ENCODE peak calls at places on chromosomes 6 and 20, in six cellular contexts. G is osteoblast, V is GM10248, U is AG09309, F is stomach, I is RWPE2. N is an unnamed sample.

GRCh38 chr6:82750570-82750969 is 315.1 kb downstream of the UBE3D start:
- DNase-seq in F (no peak), I (no peak), U (peak; percentile 52), G (peak; percentile 80), V (no peak), N (peak; percentile 81)

GRCh38 chr6:81169166-81169565 is 583.3 kb downstream of the TENT5A start:
- DNase-seq in V (no peak), U (no peak), I (no peak), G (no peak), F (no peak), N (no peak)

GRCh38 chr20:21739682-21740081 is 34.2 kb downstream of the PAX1 start:
- DNase-seq in F (no peak), V (no peak), U (no peak), G (no peak), I (no peak), N (no peak)

GRCh38 chr20:44532981-44533331 is 11.1 kb upstream of the SERINC3 start:
- DNase-seq in V (no peak), U (no peak), F (no peak), G (peak; percentile 58), I (no peak), N (no peak)

GRCh38 chr6:36722365-36722764 is 24.7 kb downstream of the RAB44 start:
- DNase-seq in I (no peak), V (no peak), G (peak; percentile 45), F (no peak), U (no peak), N (no peak)

GRCh38 chr6:50959081-50959641 is 140.5 kb downstream of the TFAP2B start:
- DNase-seq in I (no peak), U (no peak), G (no peak), V (no peak), F (no peak), N (no peak)

GRCh38 chr20:1446536-1446935 is 20.1 kb downstream of the NSFL1C start:
- DNase-seq in F (no peak), I (no peak), U (no peak), V (no peak), G (no peak), N (no peak)

GRCh38 chr20:34301587-34302311 is 1.4 kb downstream of the AHCY start:
- DNase-seq in G (no peak), U (no peak), F (no peak), V (no peak), I (no peak), N (no peak)

GRCh38 chr6:26033942-26034354 is 53.3 kb upstream of the HFE start:
- DNase-seq in U (no peak), F (no peak), V (no peak), I (no peak), G (no peak), N (no peak)

GRCh38 chr6:47595785-47596184 is 102.6 kb upstream of the ADGRF4 start:
- DNase-seq in F (no peak), G (no peak), U (no peak), V (no peak), I (no peak), N (no peak)

GRCh38 chr20:63224272-63225081 is 8.5 kb upstream of the YTHDF1 start:
- DNase-seq in V (no peak), G (peak; percentile 91), U (no peak), I (no peak), F (peak; percentile 74), N (no peak)

GRCh38 chr6:1387632-1388031 is 1.7 kb upstream of the FOXF2 start:
- DNase-seq in U (no peak), G (peak; percentile 77), I (no peak), V (no peak), F (no peak), N (no peak)

GRCh38 chr6:167130712-167131684 is 8.1 kb downstream of the CCR6 start:
- DNase-seq in F (no peak), V (peak; percentile 69), U (no peak), G (no peak), I (no peak), N (no peak)

GRCh38 chr20:50838322-50838625 is 43.4 kb downstream of the BCAS4 start:
- DNase-seq in F (no peak), G (no peak), I (peak; percentile 54), U (no peak), V (no peak), N (no peak)

GRCh38 chr6:139376604-139377218 is 2.3 kb upstream of the CITED2 start:
- DNase-seq in F (peak; percentile 82), U (no peak), V (no peak), I (no peak), G (no peak), N (no peak)

GRCh38 chr6:71294121-71294523 is 5.5 kb downstream of the OGFRL1 start:
- DNase-seq in G (peak; percentile 92), F (no peak), U (peak; percentile 94), I (no peak), V (no peak), N (peak; percentile 82)

GRCh38 chr6:57048577-57048976 is 2.1 kb downstream of the KIAA1586 start:
- DNase-seq in G (no peak), U (no peak), I (no peak), F (no peak), V (no peak), N (no peak)

GRCh38 chr6:116840091-116840490 is 11.2 kb upstream of the GPRC6A start:
- DNase-seq in F (no peak), G (no peak), U (no peak), V (no peak), I (no peak), N (no peak)

GRCh38 chr20:59583428-59584277 is 20.7 kb upstream of the PHACTR3 start:
- DNase-seq in V (no peak), U (no peak), I (peak; percentile 75), F (peak; percentile 29), G (peak; percentile 75), N (no peak)

GRCh38 chr6:43455034-43455747 is at the start of gene DLK2:
- DNase-seq in U (no peak), G (peak; percentile 87), V (peak; percentile 67), I (no peak), F (no peak), N (no peak)

GRCh38 chr6:131270534-131270933 is 135.3 kb downstream of the AKAP7 start:
- DNase-seq in G (no peak), I (no peak), F (no peak), V (no peak), U (no peak), N (no peak)

GRCh38 chr6:113732384-113732966 is 124.7 kb upstream of the MARCKS start:
- DNase-seq in F (no peak), U (no peak), G (peak; percentile 22), I (no peak), V (no peak), N (no peak)

GRCh38 chr20:45282700-45283528 is 23.7 kb upstream of the RBPJL start:
- DNase-seq in F (no peak), U (no peak), I (no peak), V (no peak), G (no peak), N (no peak)

GRCh38 chr20:49867453-49868215 is 47.7 kb downstream of the SPATA2 start:
- DNase-seq in G (no peak), U (no peak), V (no peak), I (no peak), F (no peak), N (no peak)

GRCh38 chr6:154156135-154156948 is 117.3 kb downstream of the OPRM1 start:
- DNase-seq in F (peak; percentile 68), G (peak; percentile 74), U (no peak), I (no peak), V (peak; percentile 37), N (no peak)

GRCh38 chr20:63963348-63963741 is 6.4 kb downstream of the ZNF512B start:
- DNase-seq in U (no peak), V (no peak), G (peak; percentile 57), F (no peak), I (peak; percentile 89), N (no peak)

GRCh38 chr20:14921546-14921945 is 584.1 kb upstream of the FLRT3 start:
- DNase-seq in F (no peak), I (no peak), G (no peak), V (no peak), U (no peak), N (peak; percentile 68)

GRCh38 chr20:22684072-22684762 is 99.8 kb upstream of the FOXA2 start:
- DNase-seq in U (peak; percentile 38), I (no peak), V (peak; percentile 70), F (peak; percentile 78), G (peak; percentile 90), N (peak; percentile 31)

GRCh38 chr6:81138236-81138635 is 614.2 kb downstream of the TENT5A start:
- DNase-seq in G (no peak), I (no peak), F (no peak), V (no peak), U (no peak), N (no peak)

GRCh38 chr20:17627101-17627950 is 54.7 kb downstream of the RRBP1 start:
- DNase-seq in U (no peak), I (peak; percentile 57), F (no peak), G (peak; percentile 79), V (no peak), N (no peak)

GRCh38 chr6:63351995-63352586 is 32.3 kb upstream of the LGSN start:
- DNase-seq in U (peak; percentile 46), I (no peak), G (peak; percentile 25), V (peak; percentile 29), F (no peak), N (peak; percentile 27)

GRCh38 chr6:111212625-111213024 is 125.3 kb downstream of the SLC16A10 start:
- DNase-seq in U (no peak), F (no peak), V (no peak), G (no peak), I (no peak), N (no peak)
- TF ChIP-seq CTCF in U (no peak), F (no peak), V (no peak), G (no peak), I (no peak), N (no peak)

DNA sequence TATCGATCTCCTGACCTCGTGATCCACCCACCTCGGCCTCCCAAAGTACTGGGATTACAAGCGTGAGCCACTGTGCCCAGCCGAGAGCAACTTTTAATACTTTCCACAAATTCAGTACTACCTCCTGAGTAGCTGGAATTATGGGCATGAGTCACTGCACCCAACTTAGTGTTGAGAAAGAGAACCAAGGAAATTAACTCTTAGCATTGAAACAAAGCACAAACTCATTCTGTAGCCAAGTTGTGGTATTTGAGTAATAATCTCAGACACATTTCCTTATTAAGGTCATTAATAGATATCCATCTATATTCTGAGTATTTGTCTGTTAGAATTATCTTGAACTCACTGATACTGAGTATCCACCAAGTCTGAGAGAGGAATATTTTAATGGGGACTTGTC is 14.3 kb upstream of the ELOVL2 start:
- DNase-seq in G (peak; percentile 81), V (no peak), I (no peak), U (no peak), F (no peak), N (no peak)
- TF ChIP-seq CTCF in G (no peak), V (no peak), I (no peak), U (no peak), F (no peak), N (no peak)

DNA sequence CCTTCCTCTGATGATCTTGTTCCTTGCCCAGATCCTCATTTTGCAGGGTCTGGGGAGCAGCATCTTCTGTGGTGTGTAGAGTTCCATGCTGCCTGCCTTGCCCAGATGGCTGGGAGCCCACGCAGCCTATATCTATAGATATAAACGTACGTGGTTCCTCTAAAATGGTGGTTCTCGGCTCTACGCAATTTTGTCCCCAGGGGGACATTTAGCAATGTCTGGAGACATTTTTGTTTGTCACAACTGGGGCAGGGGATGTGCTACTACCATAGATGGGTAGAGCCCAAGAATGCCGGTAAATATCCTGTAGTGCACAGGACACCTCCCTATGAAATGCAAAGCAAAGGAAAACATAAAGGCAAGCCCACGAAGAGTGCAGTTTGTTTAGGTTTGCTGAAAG is 98.4 kb upstream of the SPACA1 start:
- DNase-seq in F (no peak), G (no peak), I (no peak), U (no peak), V (no peak), N (no peak)
- TF ChIP-seq CTCF in F (no peak), G (no peak), I (no peak), U (no peak), V (no peak), N (no peak)

GRCh38 chr6:5995705-5996686 is 10.7 kb downstream of the NRN1 start:
- DNase-seq in U (no peak), V (no peak), G (peak; percentile 97), I (no peak), F (no peak), N (no peak)
- TF ChIP-seq CTCF in U (peak; percentile 43), V (no peak), G (peak; percentile 19), I (peak; percentile 32), F (peak; percentile 7), N (peak; percentile 25)